ENCODE peak calls at places on chromosome 3, in seven cellular contexts. One of them, this sample, is unnamed.

GRCh38 chr3:123818921-123819429 is 65.2 kb downstream of the MYLK start:
- DNase-seq in fibroblast of gingiva: peak; percentile 32
- DNase-seq in IMR-90: peak; percentile 88
- DNase-seq in uterus: no peak
- DNase-seq in stimulated activated CD8-positive, alpha-beta memory T cell treated with anti-CD3 and anti-CD28 coated beads, Interleukin-4, amount 100 ng/mL, for 24 hours: no peak
- DNase-seq in AG20443: no peak
- DNase-seq in effector CD4-positive, alpha-beta T cell: no peak
- DNase-seq in this sample: no peak

GRCh38 chr3:185711255-185711870 is 113.5 kb downstream of the IGF2BP2 start:
- DNase-seq in fibroblast of gingiva: no peak
- DNase-seq in IMR-90: peak; percentile 59
- DNase-seq in uterus: no peak
- DNase-seq in stimulated activated CD8-positive, alpha-beta memory T cell treated with anti-CD3 and anti-CD28 coated beads, Interleukin-4, amount 100 ng/mL, for 24 hours: no peak
- DNase-seq in AG20443: peak; percentile 33
- DNase-seq in effector CD4-positive, alpha-beta T cell: no peak
- DNase-seq in this sample: no peak

GRCh38 chr3:117441851-117442250 is 732.3 kb downstream of the TUSC7 start:
- DNase-seq in fibroblast of gingiva: no peak
- DNase-seq in IMR-90: no peak
- DNase-seq in uterus: no peak
- DNase-seq in stimulated activated CD8-positive, alpha-beta memory T cell treated with anti-CD3 and anti-CD28 coated beads, Interleukin-4, amount 100 ng/mL, for 24 hours: no peak
- DNase-seq in AG20443: no peak
- DNase-seq in effector CD4-positive, alpha-beta T cell: no peak
- DNase-seq in this sample: no peak

GRCh38 chr3:23439080-23439479 is 236.0 kb downstream of the UBE2E2 start:
- DNase-seq in fibroblast of gingiva: no peak
- DNase-seq in IMR-90: no peak
- DNase-seq in uterus: no peak
- DNase-seq in stimulated activated CD8-positive, alpha-beta memory T cell treated with anti-CD3 and anti-CD28 coated beads, Interleukin-4, amount 100 ng/mL, for 24 hours: no peak
- DNase-seq in AG20443: no peak
- DNase-seq in effector CD4-positive, alpha-beta T cell: no peak
- DNase-seq in this sample: no peak

GRCh38 chr3:193816656-193817311 is 223.8 kb downstream of the OPA1 start:
- DNase-seq in fibroblast of gingiva: no peak
- DNase-seq in IMR-90: peak; percentile 11
- DNase-seq in uterus: peak; percentile 76
- DNase-seq in stimulated activated CD8-positive, alpha-beta memory T cell treated with anti-CD3 and anti-CD28 coated beads, Interleukin-4, amount 100 ng/mL, for 24 hours: no peak
- DNase-seq in AG20443: peak; percentile 66
- DNase-seq in effector CD4-positive, alpha-beta T cell: no peak
- DNase-seq in this sample: no peak

GRCh38 chr3:63228677-63229076 is 49.4 kb upstream of the SYNPR start:
- DNase-seq in fibroblast of gingiva: peak; percentile 22
- DNase-seq in IMR-90: peak; percentile 12
- DNase-seq in uterus: no peak
- DNase-seq in stimulated activated CD8-positive, alpha-beta memory T cell treated with anti-CD3 and anti-CD28 coated beads, Interleukin-4, amount 100 ng/mL, for 24 hours: no peak
- DNase-seq in AG20443: peak; percentile 61
- DNase-seq in effector CD4-positive, alpha-beta T cell: no peak
- DNase-seq in this sample: no peak

GRCh38 chr3:32948625-32949445 is 2.6 kb upstream of the CCR4 start:
- DNase-seq in fibroblast of gingiva: no peak
- DNase-seq in IMR-90: no peak
- DNase-seq in uterus: no peak
- DNase-seq in stimulated activated CD8-positive, alpha-beta memory T cell treated with anti-CD3 and anti-CD28 coated beads, Interleukin-4, amount 100 ng/mL, for 24 hours: no peak
- DNase-seq in AG20443: no peak
- DNase-seq in effector CD4-positive, alpha-beta T cell: no peak
- DNase-seq in this sample: no peak

GRCh38 chr3:128473180-128473519 is 6.5 kb upstream of the DNAJB8 start:
- DNase-seq in fibroblast of gingiva: no peak
- DNase-seq in IMR-90: no peak
- DNase-seq in uterus: no peak
- DNase-seq in stimulated activated CD8-positive, alpha-beta memory T cell treated with anti-CD3 and anti-CD28 coated beads, Interleukin-4, amount 100 ng/mL, for 24 hours: no peak
- DNase-seq in AG20443: no peak
- DNase-seq in effector CD4-positive, alpha-beta T cell: no peak
- DNase-seq in this sample: no peak

GRCh38 chr3:31733234-31733667 is 200.5 kb downstream of the STT3B start:
- DNase-seq in fibroblast of gingiva: no peak
- DNase-seq in IMR-90: no peak
- DNase-seq in uterus: peak; percentile 27
- DNase-seq in stimulated activated CD8-positive, alpha-beta memory T cell treated with anti-CD3 and anti-CD28 coated beads, Interleukin-4, amount 100 ng/mL, for 24 hours: no peak
- DNase-seq in AG20443: no peak
- DNase-seq in effector CD4-positive, alpha-beta T cell: no peak
- DNase-seq in this sample: no peak

GRCh38 chr3:99817047-99817436 is 620 bp upstream of the CMSS1 start:
- DNase-seq in fibroblast of gingiva: no peak
- DNase-seq in IMR-90: no peak
- DNase-seq in uterus: no peak
- DNase-seq in stimulated activated CD8-positive, alpha-beta memory T cell treated with anti-CD3 and anti-CD28 coated beads, Interleukin-4, amount 100 ng/mL, for 24 hours: no peak
- DNase-seq in AG20443: peak; percentile 26
- DNase-seq in effector CD4-positive, alpha-beta T cell: no peak
- DNase-seq in this sample: peak; percentile 13

GRCh38 chr3:61813656-61814055 is 252.3 kb downstream of the PTPRG start:
- DNase-seq in fibroblast of gingiva: peak; percentile 97
- DNase-seq in IMR-90: peak; percentile 51
- DNase-seq in uterus: no peak
- DNase-seq in stimulated activated CD8-positive, alpha-beta memory T cell treated with anti-CD3 and anti-CD28 coated beads, Interleukin-4, amount 100 ng/mL, for 24 hours: no peak
- DNase-seq in AG20443: no peak
- DNase-seq in effector CD4-positive, alpha-beta T cell: no peak
- DNase-seq in this sample: no peak

GRCh38 chr3:149751551-149751950 is 738 bp downstream of the COMMD2 start:
- DNase-seq in fibroblast of gingiva: no peak
- DNase-seq in IMR-90: no peak
- DNase-seq in uterus: no peak
- DNase-seq in stimulated activated CD8-positive, alpha-beta memory T cell treated with anti-CD3 and anti-CD28 coated beads, Interleukin-4, amount 100 ng/mL, for 24 hours: no peak
- DNase-seq in AG20443: no peak
- DNase-seq in effector CD4-positive, alpha-beta T cell: no peak
- DNase-seq in this sample: peak; percentile 6

GRCh38 chr3:98525494-98525893 is 2.8 kb upstream of the CLDND1 start:
- DNase-seq in fibroblast of gingiva: no peak
- DNase-seq in IMR-90: no peak
- DNase-seq in uterus: no peak
- DNase-seq in stimulated activated CD8-positive, alpha-beta memory T cell treated with anti-CD3 and anti-CD28 coated beads, Interleukin-4, amount 100 ng/mL, for 24 hours: no peak
- DNase-seq in AG20443: no peak
- DNase-seq in effector CD4-positive, alpha-beta T cell: no peak
- DNase-seq in this sample: no peak

GRCh38 chr3:106399773-106400172 is 531.0 kb upstream of the CBLB start:
- DNase-seq in fibroblast of gingiva: no peak
- DNase-seq in IMR-90: no peak
- DNase-seq in uterus: no peak
- DNase-seq in stimulated activated CD8-positive, alpha-beta memory T cell treated with anti-CD3 and anti-CD28 coated beads, Interleukin-4, amount 100 ng/mL, for 24 hours: no peak
- DNase-seq in AG20443: no peak
- DNase-seq in effector CD4-positive, alpha-beta T cell: no peak
- DNase-seq in this sample: no peak

GRCh38 chr3:8610961-8611360 is 33.6 kb downstream of the SSUH2 start:
- DNase-seq in fibroblast of gingiva: no peak
- DNase-seq in IMR-90: no peak
- DNase-seq in uterus: no peak
- DNase-seq in stimulated activated CD8-positive, alpha-beta memory T cell treated with anti-CD3 and anti-CD28 coated beads, Interleukin-4, amount 100 ng/mL, for 24 hours: no peak
- DNase-seq in AG20443: no peak
- DNase-seq in effector CD4-positive, alpha-beta T cell: no peak
- DNase-seq in this sample: no peak

GRCh38 chr3:123446210-123446609 is 2.7 kb downstream of the ADCY5 start:
- DNase-seq in fibroblast of gingiva: no peak
- DNase-seq in IMR-90: no peak
- DNase-seq in uterus: no peak
- DNase-seq in stimulated activated CD8-positive, alpha-beta memory T cell treated with anti-CD3 and anti-CD28 coated beads, Interleukin-4, amount 100 ng/mL, for 24 hours: no peak
- DNase-seq in AG20443: no peak
- DNase-seq in effector CD4-positive, alpha-beta T cell: no peak
- DNase-seq in this sample: no peak

GRCh38 chr3:73674280-73674679 is 49.5 kb upstream of the PDZRN3 start:
- DNase-seq in fibroblast of gingiva: peak; percentile 28
- DNase-seq in IMR-90: peak; percentile 71
- DNase-seq in uterus: no peak
- DNase-seq in stimulated activated CD8-positive, alpha-beta memory T cell treated with anti-CD3 and anti-CD28 coated beads, Interleukin-4, amount 100 ng/mL, for 24 hours: no peak
- DNase-seq in AG20443: no peak
- DNase-seq in effector CD4-positive, alpha-beta T cell: no peak
- DNase-seq in this sample: no peak

GRCh38 chr3:196654691-196655090 is 15.2 kb downstream of the NRROS start:
- DNase-seq in fibroblast of gingiva: no peak
- DNase-seq in IMR-90: no peak
- DNase-seq in uterus: no peak
- DNase-seq in stimulated activated CD8-positive, alpha-beta memory T cell treated with anti-CD3 and anti-CD28 coated beads, Interleukin-4, amount 100 ng/mL, for 24 hours: no peak
- DNase-seq in AG20443: no peak
- DNase-seq in effector CD4-positive, alpha-beta T cell: no peak
- DNase-seq in this sample: no peak

GRCh38 chr3:188133219-188133618 is 20.7 kb upstream of the LPP start:
- DNase-seq in fibroblast of gingiva: peak; percentile 87
- DNase-seq in IMR-90: peak; percentile 67
- DNase-seq in uterus: no peak
- DNase-seq in stimulated activated CD8-positive, alpha-beta memory T cell treated with anti-CD3 and anti-CD28 coated beads, Interleukin-4, amount 100 ng/mL, for 24 hours: no peak
- DNase-seq in AG20443: peak; percentile 19
- DNase-seq in effector CD4-positive, alpha-beta T cell: no peak
- DNase-seq in this sample: no peak